ENCODE peak calls at places on chromosomes 11 and 22, in four cellular contexts. L, M, F and C are unnamed samples.

GRCh38 chr11:133577403-133577802 is 45.1 kb upstream of the OPCML start:
- DNase-seq in L (no peak), M (no peak), F (no peak), C (no peak)

GRCh38 chr11:12860827-12861226 is 148.3 kb upstream of the RASSF10 start:
- DNase-seq in L (peak; percentile 42), M (no peak), F (no peak), C (no peak)

GRCh38 chr11:31823372-31824371 is 12.6 kb upstream of the PAX6 start:
- DNase-seq in L (no peak), M (no peak), F (no peak), C (no peak)

GRCh38 chr11:70473873-70474690 is 75.8 kb downstream of the CTTN start:
- DNase-seq in L (no peak), M (no peak), F (no peak), C (no peak)

GRCh38 chr11:77377734-77378133 is 76.2 kb upstream of the GDPD4 start:
- DNase-seq in L (no peak), M (peak; percentile 11), F (no peak), C (no peak)

GRCh38 chr11:123011510-123011909 is 29.9 kb upstream of the BSX start:
- DNase-seq in L (no peak), M (no peak), F (no peak), C (no peak)

GRCh38 chr22:29037340-29037932 is 24.2 kb downstream of the C22orf31 start:
- DNase-seq in L (no peak), M (no peak), F (no peak), C (no peak)

GRCh38 chr11:108958446-108959123 is 293.7 kb downstream of the DDX10 start:
- DNase-seq in L (no peak), M (peak; percentile 50), F (no peak), C (no peak)

GRCh38 chr11:65860278-65861164 is at the start of gene MUS81:
- DNase-seq in L (peak; percentile 90), M (peak; percentile 99), F (peak; percentile 93), C (peak; percentile 97)

GRCh38 chr11:105164226-105164625 is 24.7 kb upstream of the CARD18 start:
- DNase-seq in L (no peak), M (no peak), F (no peak), C (no peak)

GRCh38 chr22:49352361-49353169 is 475.1 kb downstream of the BRD1 start:
- DNase-seq in L (no peak), M (no peak), F (no peak), C (no peak)

GRCh38 chr11:18617688-18618340 is 16.3 kb downstream of the SPTY2D1 start:
- DNase-seq in L (no peak), M (peak; percentile 54), F (no peak), C (no peak)

GRCh38 chr11:77170107-77170506 is 42.1 kb downstream of the MYO7A start:
- DNase-seq in L (no peak), M (no peak), F (no peak), C (no peak)

GRCh38 chr11:76256448-76256847 is 50.1 kb upstream of the WNT11 start:
- DNase-seq in L (no peak), M (no peak), F (no peak), C (no peak)

GRCh38 chr11:102794382-102794781 is 3.6 kb downstream of the MMP1 start:
- DNase-seq in L (peak; percentile 69), M (peak; percentile 42), F (no peak), C (peak; percentile 9)

GRCh38 chr11:13073119-13073981 is 64.2 kb downstream of the RASSF10 start:
- DNase-seq in L (no peak), M (peak; percentile 33), F (no peak), C (no peak)

GRCh38 chr11:108498816-108499408 is 728 bp upstream of the POGLUT3 start:
- DNase-seq in L (no peak), M (no peak), F (no peak), C (no peak)

GRCh38 chr11:126132319-126132718 is 69.7 kb upstream of the CDON start:
- DNase-seq in L (no peak), M (peak; percentile 35), F (no peak), C (no peak)

GRCh38 chr22:49967333-49968241 is 7.0 kb downstream of the PIM3 start:
- DNase-seq in L (no peak), M (no peak), F (no peak), C (no peak)

GRCh38 chr11:80167766-80168165 is 726.9 kb upstream of the TENM4 start:
- DNase-seq in L (no peak), M (no peak), F (no peak), C (no peak)

GRCh38 chr11:130206141-130206540 is 46.6 kb downstream of the ST14 start:
- DNase-seq in L (no peak), M (no peak), F (no peak), C (no peak)

GRCh38 chr11:1010006-1010405 is 26.5 kb downstream of the MUC6 start:
- DNase-seq in L (no peak), M (no peak), F (no peak), C (no peak)

GRCh38 chr11:73308003-73308962 is at the start of gene ARHGEF17:
- DNase-seq in L (peak; percentile 73), M (peak; percentile 75), F (peak; percentile 20), C (peak; percentile 79)

GRCh38 chr22:36873614-36874308 is 13.0 kb downstream of the NCF4 start:
- DNase-seq in L (peak; percentile 74), M (peak; percentile 85), F (peak; percentile 46), C (peak; percentile 37)

GRCh38 chr11:107821199-107821926 is 37.2 kb downstream of the SLC35F2 start:
- DNase-seq in L (no peak), M (peak; percentile 49), F (no peak), C (no peak)

GRCh38 chr11:115927823-115928329 is 423.7 kb upstream of the CADM1 start:
- DNase-seq in L (no peak), M (no peak), F (no peak), C (no peak)

GRCh38 chr22:41800348-41801146 is at the start of gene CCDC134:
- DNase-seq in L (peak; percentile 87), M (peak; percentile 77), F (peak; percentile 92), C (peak; percentile 91)

GRCh38 chr11:9461760-9462134 is 935 bp downstream of the ZNF143 start:
- DNase-seq in L (peak; percentile 22), M (peak; percentile 37), F (no peak), C (no peak)

GRCh38 chr11:115505165-115505564 is 950 bp upstream of the CADM1 start:
- DNase-seq in L (no peak), M (no peak), F (no peak), C (peak; percentile 43)

GRCh38 chr22:25757686-25758085 is 15.7 kb downstream of the MYO18B start:
- DNase-seq in L (no peak), M (no peak), F (no peak), C (no peak)